ENCODE peak calls at places on chromosomes 3 and 15, in eight cellular contexts. I, U, Q, Y, N, J, G and E are unnamed samples.

GRCh38 chr15:32828507-32829186 is 110.8 kb downstream of the GREM1 start:
- DNase-seq in I (no peak), U (peak), Q (peak), Y (no peak), N (no peak), J (no peak), G (peak), E (no peak)

GRCh38 chr15:45704329-45705249 is 69.8 kb downstream of the SQOR start:
- DNase-seq in I (peak), U (peak), Q (peak), Y (peak), N (peak), J (no peak), G (peak), E (peak)

GRCh38 chr15:42182328-42182901 is 25.7 kb downstream of the VPS39 start:
- DNase-seq in I (no peak), U (no peak), Q (no peak), Y (no peak), N (no peak), J (no peak), G (no peak), E (no peak)

GRCh38 chr15:95948371-95948770 is 382.1 kb upstream of the NR2F2 start:
- DNase-seq in I (no peak), U (no peak), Q (peak), Y (no peak), N (no peak), J (no peak), G (no peak), E (no peak)

GRCh38 chr3:123113889-123114450 is 47.1 kb downstream of the PDIA5 start:
- DNase-seq in I (no peak), U (no peak), Q (no peak), Y (no peak), N (no peak), J (no peak), G (no peak), E (no peak)

GRCh38 chr3:149653136-149653535 is 4.7 kb downstream of the WWTR1 start:
- DNase-seq in I (no peak), U (no peak), Q (no peak), Y (no peak), N (no peak), J (no peak), G (no peak), E (no peak)

GRCh38 chr3:194323785-194324735 is 27.1 kb downstream of the CPN2 start:
- DNase-seq in I (peak), U (peak), Q (peak), Y (no peak), N (peak), J (no peak), G (peak), E (peak)

GRCh38 chr3:128362026-128362965 is 104.4 kb downstream of the DNAJB8 start:
- DNase-seq in I (no peak), U (no peak), Q (no peak), Y (no peak), N (no peak), J (no peak), G (no peak), E (no peak)

GRCh38 chr15:65945616-65946015 is 76.3 kb downstream of the RAB11A start:
- DNase-seq in I (no peak), U (no peak), Q (no peak), Y (no peak), N (no peak), J (no peak), G (no peak), E (no peak)

GRCh38 chr3:128491900-128492352 is 1.1 kb downstream of the GATA2 start:
- DNase-seq in I (peak), U (no peak), Q (no peak), Y (peak), N (no peak), J (no peak), G (no peak), E (no peak)

GRCh38 chr15:65101891-65102708 is 12.9 kb downstream of the UBAP1L start:
- DNase-seq in I (no peak), U (no peak), Q (no peak), Y (peak), N (no peak), J (no peak), G (no peak), E (no peak)

GRCh38 chr15:80854104-80854503 is 74.9 kb downstream of the CEMIP start:
- DNase-seq in I (no peak), U (no peak), Q (no peak), Y (no peak), N (no peak), J (no peak), G (no peak), E (no peak)

GRCh38 chr3:87228316-87228715 is 1.2 kb downstream of the CHMP2B start:
- DNase-seq in I (no peak), U (peak), Q (peak), Y (no peak), N (no peak), J (no peak), G (peak), E (no peak)

GRCh38 chr15:83284563-83285283 is at the start of gene BNC1:
- DNase-seq in I (no peak), U (no peak), Q (no peak), Y (no peak), N (no peak), J (no peak), G (no peak), E (no peak)

GRCh38 chr3:140899363-140899762 is 42.3 kb upstream of the SLC25A36 start:
- DNase-seq in I (no peak), U (no peak), Q (peak), Y (no peak), N (no peak), J (no peak), G (no peak), E (no peak)

GRCh38 chr3:172591876-172592771 is 68.9 kb upstream of the TNFSF10 start:
- DNase-seq in I (peak), U (peak), Q (no peak), Y (no peak), N (peak), J (no peak), G (no peak), E (peak)

GRCh38 chr3:150409125-150409526 is 1.0 kb downstream of the TSC22D2 start:
- DNase-seq in I (no peak), U (no peak), Q (no peak), Y (no peak), N (no peak), J (no peak), G (no peak), E (no peak)

GRCh38 chr3:10928961-10929471 is 63.5 kb upstream of the SLC6A1 start:
- DNase-seq in I (peak), U (no peak), Q (no peak), Y (peak), N (no peak), J (no peak), G (no peak), E (no peak)

GRCh38 chr15:47756872-47757271 is 39.6 kb downstream of the SEMA6D start:
- DNase-seq in I (no peak), U (peak), Q (peak), Y (no peak), N (no peak), J (no peak), G (peak), E (no peak)

GRCh38 chr15:65077981-65078352 is 1.4 kb downstream of the KBTBD13 start:
- DNase-seq in I (peak), U (no peak), Q (peak), Y (peak), N (peak), J (peak), G (peak), E (peak)